ENCODE peak calls at places on chromosome 10, in nine cellular contexts. D, Z, X, B, O, U, C, E and J are unnamed samples.

GRCh38 chr10:97169911-97170693 is 15.7 kb downstream of the SLIT1 start:
- DNase-seq in E (no peak), X (no peak), D (no peak), Z (peak), U (peak), C (no peak), O (no peak), B (no peak), J (no peak)

GRCh38 chr10:47291682-47292081 is 8.3 kb upstream of the GDF10 start:
- DNase-seq in B (no peak), E (no peak), D (no peak), U (no peak), X (no peak), Z (no peak), C (no peak), O (no peak), J (no peak)

GRCh38 chr10:51109821-51110533 is 35.7 kb downstream of the PRKG1 start:
- DNase-seq in X (no peak), Z (no peak), C (no peak), U (no peak), E (peak), D (peak), O (peak), B (peak), J (peak)

GRCh38 chr10:59287587-59287986 is 74.8 kb downstream of the FAM13C start:
- DNase-seq in C (no peak), O (no peak), E (no peak), X (no peak), Z (no peak), D (no peak), B (no peak), U (no peak), J (no peak)

GRCh38 chr10:17873946-17874345 is 64.8 kb downstream of the MRC1 start:
- DNase-seq in U (no peak), Z (no peak), B (no peak), D (no peak), C (no peak), X (no peak), O (no peak), E (no peak), J (peak)

GRCh38 chr10:107275806-107276205 is 111.3 kb upstream of the SORCS1 start:
- DNase-seq in C (no peak), X (no peak), B (no peak), O (no peak), E (peak), Z (no peak), D (no peak), U (no peak), J (no peak)

GRCh38 chr10:11729790-11730315 is 12.3 kb upstream of the ECHDC3 start:
- DNase-seq in E (no peak), B (no peak), X (no peak), C (no peak), U (no peak), Z (no peak), D (no peak), O (no peak), J (no peak)

GRCh38 chr10:64041185-64041988 is 520.2 kb downstream of the REEP3 start:
- DNase-seq in D (peak), U (peak), C (peak), E (peak), X (peak), B (peak), Z (peak), O (peak), J (peak)

GRCh38 chr10:92387289-92387940 is 96.4 kb downstream of the MARCHF5 start:
- DNase-seq in X (peak), Z (no peak), U (peak), O (peak), D (peak), C (peak), B (peak), E (peak), J (peak)

GRCh38 chr10:30392564-30392990 is 41.4 kb upstream of the MAP3K8 start:
- DNase-seq in D (peak), C (peak), U (peak), X (peak), E (no peak), O (peak), Z (peak), B (peak), J (peak)

GRCh38 chr10:62614389-62615157 is 189.9 kb upstream of the ADO start:
- DNase-seq in E (no peak), D (no peak), C (no peak), O (no peak), U (no peak), Z (no peak), B (peak), X (no peak), J (peak)

GRCh38 chr10:50538473-50539398 is 85.0 kb downstream of the SGMS1 start:
- DNase-seq in Z (peak), C (no peak), E (no peak), X (no peak), U (no peak), D (no peak), O (no peak), B (no peak), J (no peak)

GRCh38 chr10:93425861-93426260 is 56.3 kb downstream of the MYOF start:
- DNase-seq in O (no peak), C (no peak), Z (no peak), B (no peak), U (no peak), X (no peak), D (no peak), E (no peak), J (no peak)

GRCh38 chr10:88989824-88990527 is 622 bp upstream of the FAS start:
- DNase-seq in E (peak), C (no peak), O (peak), U (no peak), X (peak), D (peak), B (peak), Z (no peak), J (peak)

DNA sequence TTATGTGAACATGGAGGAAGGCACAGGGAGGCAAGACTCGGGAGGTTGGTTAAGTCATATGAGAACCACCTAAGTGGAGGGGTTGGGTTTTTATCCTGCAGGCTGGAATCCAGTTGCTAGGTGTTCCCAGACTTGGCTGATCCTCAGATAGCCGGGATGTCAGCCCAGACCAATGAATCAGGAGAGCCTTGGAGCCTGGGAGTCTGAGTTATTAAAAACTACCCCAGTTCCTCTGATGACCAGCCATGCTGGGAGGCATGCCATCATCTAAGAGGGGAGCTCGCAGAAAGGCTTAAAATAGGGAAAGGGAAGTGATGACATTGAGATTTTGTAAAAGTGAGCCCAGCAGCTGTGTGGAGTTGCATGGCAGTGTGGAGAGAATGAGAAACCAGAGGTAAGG is 238.1 kb downstream of the ZNF248 start:
- DNase-seq in X (no peak), C (peak), O (no peak), Z (no peak), B (no peak), D (no peak), U (no peak), E (no peak), J (no peak)
- H3K4me3 ChIP-seq in X (no peak), C (no peak), O (no peak), Z (no peak), B (no peak), D (no peak), U (no peak), E (no peak), J (no peak)

GRCh38 chr10:122706947-122707346 is 7.3 kb upstream of the C10orf120 start:
- DNase-seq in O (no peak), X (no peak), C (no peak), U (no peak), E (no peak), D (no peak), Z (no peak), B (no peak), J (no peak)
- TF ChIP-seq CTCF in O (no peak), X (no peak), C (no peak), U (no peak), E (no peak), D (no peak), Z (no peak), B (no peak), J (no peak)

DNA sequence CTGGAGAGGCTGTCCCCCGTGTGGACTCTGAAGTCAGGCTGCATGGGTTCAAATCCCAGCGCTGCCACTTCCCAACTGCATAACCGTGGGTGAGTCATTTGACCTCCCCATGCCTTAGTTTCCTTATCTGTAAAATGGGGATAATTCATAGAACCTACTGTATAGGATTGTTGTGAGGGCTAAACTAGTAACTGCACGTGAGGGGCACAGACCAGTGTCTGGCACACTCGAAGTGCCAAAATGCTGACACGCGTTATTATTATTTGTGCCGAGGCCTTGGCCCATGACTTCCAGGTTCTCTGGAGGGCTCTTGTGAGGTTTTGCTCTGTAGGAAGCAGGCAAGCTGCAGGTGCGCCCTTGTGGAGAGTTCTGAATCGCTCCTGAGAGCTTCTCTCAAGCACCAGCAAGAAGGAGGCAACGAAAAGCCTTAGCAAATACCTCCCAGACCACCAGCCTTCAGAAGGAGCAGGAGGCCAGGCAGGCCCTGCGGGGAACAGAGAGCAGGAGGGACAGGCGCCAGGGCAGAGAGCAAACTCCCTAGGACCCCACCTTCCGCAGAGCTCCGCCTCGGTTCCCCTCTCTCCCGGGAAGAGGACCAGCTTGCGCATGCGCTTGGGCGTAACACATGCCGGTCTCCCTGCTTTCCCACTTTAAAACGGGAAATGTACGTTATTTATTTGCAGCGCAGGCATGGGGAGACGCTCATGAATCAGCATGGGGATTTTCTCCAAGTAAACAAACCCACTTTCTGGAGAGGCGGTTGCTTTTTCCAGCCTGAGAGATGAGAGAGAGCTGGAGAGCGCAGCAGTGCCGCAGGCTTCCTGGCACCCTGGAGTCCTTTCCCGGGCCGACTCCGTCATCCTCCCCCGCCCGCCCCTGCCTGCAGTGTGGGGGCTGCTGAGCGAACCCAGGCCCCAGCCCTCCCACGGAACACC is 39.6 kb downstream of the SORCS3 start:
- DNase-seq in O (no peak), X (peak), C (no peak), B (no peak), E (no peak), U (peak), Z (peak), D (no peak), J (no peak)
- H3K4me3 ChIP-seq in O (no peak), X (peak), C (no peak), B (no peak), E (peak), U (no peak), Z (peak), D (no peak), J (peak)

DNA sequence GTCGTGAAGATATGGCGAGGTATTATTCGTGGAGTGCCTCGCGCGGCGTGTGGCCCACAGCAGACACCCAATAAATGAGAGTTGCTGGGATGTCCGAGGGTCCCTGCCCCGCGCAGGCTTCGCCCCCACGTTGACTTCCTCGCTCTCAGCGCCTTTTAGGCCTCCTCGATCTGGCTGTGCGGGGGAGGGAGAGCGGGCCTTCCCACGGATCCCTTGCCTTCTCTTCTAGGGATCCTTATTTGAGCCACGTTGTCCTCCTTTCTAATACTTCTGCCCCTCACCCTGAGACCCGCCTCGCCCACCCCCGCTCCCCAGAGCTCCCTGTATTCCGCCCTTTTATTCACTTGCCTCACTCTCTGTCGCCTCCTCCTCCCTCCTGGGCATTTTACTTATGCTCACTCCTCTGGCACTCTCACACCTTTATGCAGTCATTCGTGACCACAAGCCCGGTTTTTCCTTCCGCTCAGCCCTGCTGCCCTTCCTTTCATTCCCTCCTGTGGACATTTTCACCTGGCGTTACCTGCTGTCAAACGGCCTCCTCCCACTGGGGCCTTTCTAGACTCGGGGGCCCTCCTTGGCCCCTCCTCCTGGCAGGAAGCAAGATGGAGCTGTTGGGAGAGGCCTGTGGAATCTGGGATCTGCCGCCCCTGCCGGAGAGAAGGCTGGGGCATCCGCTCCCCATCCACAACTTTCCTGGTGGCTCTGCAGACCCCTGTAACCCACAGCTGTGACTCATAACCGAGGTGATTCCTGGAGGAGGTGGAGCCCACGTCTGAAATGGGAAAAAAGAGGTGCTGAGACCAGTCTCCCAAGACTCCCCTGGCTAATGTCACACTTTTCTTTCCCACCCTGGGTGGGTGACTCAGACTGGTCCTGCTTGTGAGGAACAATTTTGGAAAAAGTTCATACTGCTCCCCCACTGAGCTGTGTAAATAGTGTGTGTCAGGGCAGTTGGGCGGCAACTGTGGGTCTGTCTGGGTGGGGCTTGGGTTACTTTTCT is 1.0 kb downstream of the VCL start:
- DNase-seq in O (peak), E (peak), U (peak), B (peak), D (peak), Z (peak), X (peak), C (peak), J (peak)
- TF ChIP-seq CTCF in O (peak), E (peak), U (no peak), B (peak), D (peak), Z (no peak), X (peak), C (peak), J (peak)

GRCh38 chr10:113111900-113112853 is 162.1 kb downstream of the TCF7L2 start:
- DNase-seq in O (no peak), D (peak), U (no peak), B (peak), E (no peak), X (no peak), Z (no peak), C (peak), J (peak)
- H3K4me3 ChIP-seq in O (no peak), D (no peak), U (no peak), B (no peak), E (no peak), X (no peak), Z (no peak), C (no peak), J (no peak)

DNA sequence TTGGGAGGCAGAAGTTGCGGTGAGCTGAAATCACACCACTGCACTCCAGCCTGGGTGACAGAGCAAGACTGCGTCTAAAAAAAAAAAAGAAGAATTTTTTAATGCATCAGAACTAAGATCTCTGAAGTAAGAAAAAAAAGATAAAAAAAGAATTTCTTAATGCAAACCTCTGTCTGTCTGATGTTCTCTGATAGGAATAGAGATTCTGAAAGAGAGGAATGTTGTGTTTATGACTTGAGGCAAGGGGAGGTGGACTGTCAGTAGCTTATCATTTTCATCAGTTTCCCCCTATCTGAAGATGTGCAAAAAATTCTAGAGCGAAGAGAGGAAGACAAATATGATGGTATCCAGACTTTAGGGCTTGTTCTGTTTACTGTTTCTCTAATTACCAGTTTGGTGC is 121.5 kb downstream of the SEC23IP start:
- DNase-seq in D (no peak), C (no peak), O (no peak), U (no peak), B (no peak), E (no peak), Z (no peak), X (no peak), J (no peak)
- TF ChIP-seq CTCF in D (no peak), C (no peak), O (no peak), U (no peak), B (no peak), E (no peak), Z (no peak), X (no peak), J (no peak)

DNA sequence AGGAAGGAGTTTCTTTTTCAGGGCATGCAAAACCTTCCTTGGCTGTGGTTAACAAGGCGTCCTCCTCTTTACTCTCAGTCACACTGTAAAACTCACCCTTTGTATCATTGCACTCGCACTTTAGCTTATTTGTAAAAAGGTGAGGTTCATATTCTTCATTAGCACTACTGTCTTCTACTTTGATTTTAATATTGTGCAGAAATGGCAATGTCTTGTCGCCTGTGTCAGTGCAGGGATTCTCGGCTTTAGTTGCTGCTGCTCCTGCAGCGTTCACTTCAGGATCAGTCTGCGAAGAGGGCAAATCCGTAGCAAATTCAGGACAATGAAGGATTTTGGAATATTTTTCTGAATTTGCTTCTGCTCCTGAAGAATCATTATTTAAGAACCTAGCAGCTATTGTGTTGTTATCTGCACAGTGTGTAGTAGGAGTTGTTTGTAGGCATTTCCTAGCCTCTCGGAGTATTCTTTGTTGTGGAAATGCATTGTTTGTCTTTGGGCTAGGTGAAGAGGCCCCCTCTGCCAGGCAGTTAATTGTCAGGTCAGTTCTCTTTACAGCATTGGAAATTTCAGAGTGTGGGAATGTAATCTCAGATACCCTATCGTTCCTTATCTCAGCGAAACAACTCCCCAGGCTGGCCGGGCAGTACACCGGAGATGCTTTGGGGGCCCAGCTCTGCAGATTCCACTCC is 9.8 kb downstream of the SKIDA1 start:
- DNase-seq in U (no peak), X (no peak), C (no peak), B (no peak), E (no peak), Z (no peak), D (no peak), O (no peak), J (no peak)
- H3K4me3 ChIP-seq in U (peak), X (peak), C (peak), B (peak), E (peak), Z (peak), D (peak), O (peak), J (peak)

GRCh38 chr10:132397036-132397541 is at the start of gene PWWP2B:
- DNase-seq in U (no peak), C (peak), E (no peak), X (peak), D (no peak), O (no peak), B (peak), Z (peak), J (no peak)

GRCh38 chr10:132397671-132398565 is 918 bp downstream of the PWWP2B start:
- DNase-seq in O (no peak), E (no peak), Z (no peak), B (peak), X (no peak), D (peak), U (peak), C (peak), J (peak)

GRCh38 chr10:132395704-132396494 is 1.1 kb upstream of the PWWP2B start:
- DNase-seq in D (peak), Z (peak), C (peak), B (peak), U (peak), O (no peak), X (peak), E (no peak), J (peak)

GRCh38 chr10:132394936-132395703 is 1.9 kb upstream of the PWWP2B start:
- DNase-seq in Z (no peak), O (no peak), U (no peak), X (no peak), D (no peak), C (peak), E (no peak), B (no peak), J (no peak)

DNA sequence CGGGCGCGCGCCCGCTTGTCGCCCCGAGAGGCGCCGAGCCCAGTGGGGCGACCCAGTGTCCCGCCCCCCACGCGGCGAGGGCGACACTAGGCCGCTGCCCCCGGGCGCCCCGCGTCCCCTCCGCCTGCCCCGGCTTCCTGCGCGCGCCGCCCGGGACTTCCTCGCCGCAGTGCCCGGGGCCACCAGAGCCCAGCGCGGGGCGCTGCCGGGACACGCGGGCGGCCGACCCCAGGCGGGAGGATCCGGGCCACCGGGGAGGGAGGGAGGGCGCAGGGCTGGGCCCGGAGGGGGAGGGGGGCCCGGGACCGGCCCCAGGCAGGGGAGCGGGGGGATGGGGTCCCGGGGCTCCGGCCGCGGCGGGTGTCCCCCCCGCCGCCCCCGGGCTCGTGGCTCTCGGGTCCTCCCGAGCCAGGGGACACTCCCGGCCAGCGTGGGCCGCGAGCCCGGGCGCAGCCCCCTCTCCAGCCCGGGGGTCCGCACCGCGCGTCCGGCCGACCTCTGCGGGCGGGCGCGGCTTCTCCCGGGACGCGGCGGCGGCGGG is 435 bp upstream of the PWWP2B start:
- DNase-seq in B (peak), E (no peak), O (no peak), D (peak), C (peak), Z (peak), X (peak), U (no peak), J (peak)
- TF ChIP-seq CTCF in B (peak), E (peak), O (no peak), D (no peak), C (peak), Z (no peak), X (no peak), U (no peak), J (no peak)